ENCODE peak calls at places on chromosomes 3 and 15, in six cellular contexts. Q is esophagus squamous epithelium, Z is cardiac muscle cell, T is DND-41, D is RWPE2, A is AG04450. F is an unnamed sample.

GRCh38 chr3:9279959-9280358 is 30.5 kb upstream of the SRGAP3 start:
- DNase-seq in Q (no peak), Z (no peak), T (no peak), D (no peak), A (no peak), F (no peak)

GRCh38 chr3:31105438-31106077 is 211.1 kb upstream of the GADL1 start:
- DNase-seq in Q (no peak), Z (peak; percentile 87), T (peak; percentile 30), D (peak; percentile 54), A (peak; percentile 79), F (no peak)

GRCh38 chr3:53702776-53703175 is 143.4 kb downstream of the CHDH start:
- DNase-seq in Q (no peak), Z (no peak), T (no peak), D (no peak), A (no peak), F (no peak)

GRCh38 chr15:90823455-90823974 is 44.9 kb upstream of the FURIN start:
- DNase-seq in Q (no peak), Z (no peak), T (no peak), D (no peak), A (no peak), F (no peak)

GRCh38 chr15:67100124-67100791 is 34.9 kb downstream of the SMAD3 start:
- DNase-seq in Q (no peak), Z (no peak), T (no peak), D (no peak), A (no peak), F (no peak)

GRCh38 chr3:145704020-145704419 is 457.0 kb downstream of the PLOD2 start:
- DNase-seq in Q (no peak), Z (peak; percentile 35), T (no peak), D (no peak), A (no peak), F (no peak)

GRCh38 chr3:111087924-111088469 is 16.4 kb downstream of the NECTIN3 start:
- DNase-seq in Q (no peak), Z (no peak), T (no peak), D (no peak), A (no peak), F (no peak)

GRCh38 chr3:53254810-53255359 is 937 bp downstream of the TKT start:
- DNase-seq in Q (no peak), Z (peak; percentile 64), T (peak; percentile 78), D (peak; percentile 80), A (no peak), F (peak; percentile 75)

GRCh38 chr3:102737353-102737752 is 302.5 kb downstream of the ZPLD1 start:
- DNase-seq in Q (no peak), Z (no peak), T (no peak), D (no peak), A (no peak), F (no peak)

GRCh38 chr3:172365028-172365567 is 83.2 kb downstream of the GHSR start:
- DNase-seq in Q (no peak), Z (no peak), T (no peak), D (no peak), A (no peak), F (no peak)

GRCh38 chr3:195080571-195081141 is 190.3 kb downstream of the XXYLT1 start:
- DNase-seq in Q (no peak), Z (no peak), T (no peak), D (no peak), A (no peak), F (no peak)

GRCh38 chr15:64024172-64025050 is 21.9 kb downstream of the DAPK2 start:
- DNase-seq in Q (no peak), Z (no peak), T (no peak), D (no peak), A (no peak), F (no peak)

GRCh38 chr15:37101634-37102314 is 1.4 kb upstream of the MEIS2 start:
- DNase-seq in Q (no peak), Z (peak; percentile 92), T (no peak), D (no peak), A (no peak), F (peak; percentile 89)

GRCh38 chr3:70072180-70072579 is 72.6 kb downstream of the SAMMSON start:
- DNase-seq in Q (no peak), Z (no peak), T (no peak), D (no peak), A (no peak), F (no peak)

GRCh38 chr3:116473602-116474001 is 28.3 kb upstream of the LSAMP start:
- DNase-seq in Q (no peak), Z (no peak), T (no peak), D (no peak), A (no peak), F (no peak)

GRCh38 chr15:40090774-40091455 is 17.8 kb downstream of the BMF start:
- DNase-seq in Q (no peak), Z (no peak), T (no peak), D (no peak), A (no peak), F (no peak)

GRCh38 chr3:50602675-50603191 is 8.8 kb downstream of the CISH start:
- DNase-seq in Q (no peak), Z (peak; percentile 23), T (no peak), D (no peak), A (no peak), F (no peak)

GRCh38 chr15:50940506-50940905 is 32.0 kb downstream of the AP4E1 start:
- DNase-seq in Q (no peak), Z (peak; percentile 42), T (no peak), D (no peak), A (no peak), F (no peak)

GRCh38 chr3:41037651-41038334 is 161.5 kb upstream of the CTNNB1 start:
- DNase-seq in Q (no peak), Z (no peak), T (no peak), D (no peak), A (no peak), F (no peak)

GRCh38 chr3:35664460-35664919 is 25.2 kb downstream of the ARPP21 start:
- DNase-seq in Q (no peak), Z (peak; percentile 81), T (peak; percentile 98), D (peak; percentile 28), A (peak; percentile 20), F (peak; percentile 80)

GRCh38 chr15:93948728-93949127 is 282.6 kb upstream of the MCTP2 start:
- DNase-seq in Q (no peak), Z (no peak), T (no peak), D (no peak), A (no peak), F (no peak)

GRCh38 chr15:47764666-47765065 is 47.4 kb downstream of the SEMA6D start:
- DNase-seq in Q (no peak), Z (no peak), T (no peak), D (no peak), A (no peak), F (no peak)

GRCh38 chr15:56052389-56053045 is 59.1 kb upstream of the NEDD4 start:
- DNase-seq in Q (no peak), Z (peak; percentile 72), T (peak; percentile 9), D (no peak), A (no peak), F (no peak)

GRCh38 chr3:152235709-152236298 is 32.9 kb upstream of the MBNL1 start:
- DNase-seq in Q (no peak), Z (peak; percentile 26), T (no peak), D (no peak), A (no peak), F (peak; percentile 7)

GRCh38 chr3:52193059-52193458 is 4.9 kb upstream of the ALAS1 start:
- DNase-seq in Q (no peak), Z (peak; percentile 46), T (no peak), D (no peak), A (no peak), F (no peak)

GRCh38 chr3:55877703-55878102 is 390.6 kb upstream of the WNT5A start:
- DNase-seq in Q (no peak), Z (no peak), T (no peak), D (no peak), A (no peak), F (no peak)

GRCh38 chr3:197305854-197306253 is 7.4 kb upstream of the DLG1 start:
- DNase-seq in Q (no peak), Z (peak; percentile 71), T (peak; percentile 28), D (no peak), A (peak; percentile 84), F (no peak)

GRCh38 chr3:188915137-188915536 is 256.6 kb upstream of the TPRG1 start:
- DNase-seq in Q (no peak), Z (peak; percentile 52), T (no peak), D (no peak), A (no peak), F (no peak)

GRCh38 chr3:171753665-171754408 is 56.4 kb downstream of the PLD1 start:
- DNase-seq in Q (no peak), Z (peak; percentile 61), T (no peak), D (no peak), A (peak; percentile 49), F (no peak)

GRCh38 chr3:4852780-4853748 is 126.2 kb upstream of the BHLHE40 start:
- DNase-seq in Q (no peak), Z (peak; percentile 78), T (no peak), D (no peak), A (no peak), F (no peak)

GRCh38 chr15:89749526-89749925 is 1.5 kb downstream of the MESP1 start:
- DNase-seq in Q (no peak), Z (no peak), T (no peak), D (no peak), A (no peak), F (no peak)
- H3K4me3 ChIP-seq in Q (no peak overlapping the region), Z (no peak overlapping the region), T (no peak overlapping the region), D (no peak overlapping the region), A (no peak overlapping the region), F (no peak overlapping the region)

DNA sequence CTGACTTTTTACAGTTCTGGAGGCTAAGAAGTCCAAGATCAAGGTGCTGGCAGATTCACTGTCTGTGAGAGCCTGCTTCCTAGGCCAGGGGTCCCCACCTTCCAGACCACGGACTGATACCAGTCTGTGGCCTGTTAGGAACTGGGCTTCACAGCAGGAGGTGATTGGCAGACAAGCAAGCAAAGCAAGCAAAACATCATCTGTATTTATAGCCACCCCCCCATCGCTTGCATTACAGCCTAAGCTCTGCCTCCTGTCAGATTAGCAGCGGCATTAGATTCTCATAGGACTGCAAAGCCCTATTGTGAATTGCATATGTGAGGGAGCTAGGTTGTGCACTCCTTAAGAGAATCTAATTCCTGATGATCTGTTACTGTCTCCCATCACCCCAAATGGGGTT is 194.7 kb upstream of the THRB start:
- DNase-seq in Q (no peak), Z (no peak), T (no peak), D (no peak), A (no peak), F (peak; percentile 44)
- H3K27ac ChIP-seq in Q (no peak overlapping the region), Z (no peak overlapping the region), T (no peak overlapping the region), D (peak overlapping the region; percentile 60), A (no peak overlapping the region), F (no peak overlapping the region)

DNA sequence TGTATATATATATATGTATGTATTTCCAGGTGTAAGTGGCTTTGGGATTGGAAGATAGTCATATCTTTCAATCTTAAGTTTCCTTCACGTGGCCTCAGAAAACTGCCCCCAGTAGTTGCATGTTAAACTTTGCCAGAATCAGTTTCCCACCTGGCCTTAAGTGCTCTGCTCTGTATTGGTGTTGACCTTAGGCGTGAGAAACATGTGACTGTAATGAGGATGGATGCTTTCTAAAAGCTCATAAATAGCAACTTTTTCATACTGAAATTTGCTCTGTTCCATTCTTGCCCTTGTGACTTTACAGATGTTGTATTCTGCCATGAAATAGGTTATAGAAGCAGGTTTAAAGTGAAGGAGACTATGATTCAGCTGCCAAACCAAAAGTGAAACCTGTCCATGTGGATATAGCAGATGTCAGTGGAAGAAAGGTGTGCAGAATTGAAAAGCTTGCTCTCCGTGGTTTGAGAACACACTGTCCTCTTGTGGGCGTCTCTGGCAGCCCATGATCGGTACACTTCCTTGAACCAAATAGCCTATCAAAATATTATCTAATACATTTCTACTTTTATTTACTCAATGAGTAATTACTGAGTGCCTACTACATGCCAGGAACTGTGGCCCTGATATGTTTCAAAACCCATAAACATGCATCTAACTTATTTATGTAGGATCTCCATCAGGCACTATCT is 15.8 kb downstream of the SCG5 start:
- DNase-seq in Q (no peak), Z (no peak), T (no peak), D (no peak), A (no peak), F (no peak)
- TF ChIP-seq CTCF in Q (peak; percentile 15), Z (no peak), T (peak; percentile 15), D (peak; percentile 81), A (no peak), F (no peak)

GRCh38 chr3:141385386-141386079 is 17.2 kb downstream of the ZBTB38 start:
- DNase-seq in Q (no peak), Z (peak; percentile 47), T (no peak), D (no peak), A (no peak), F (no peak)
- H3K4me3 ChIP-seq in Q (peak overlapping the region; percentile 22), Z (no peak overlapping the region), T (no peak overlapping the region), D (no peak overlapping the region), A (peak overlapping the region; percentile 68), F (peak overlapping the region; percentile 38)

F was measured in WERI-Rb-1.